ENCODE peak calls at places on chromosome 2, in four cellular contexts. V, D, P and T are unnamed samples.

GRCh38 chr2:133177196-133177595 is 391.1 kb downstream of the NCKAP5 start:
- DNase-seq in P (no peak), D (no peak), V (no peak), T (no peak)

GRCh38 chr2:237471457-237472186 is 15.4 kb upstream of the MLPH start:
- DNase-seq in P (peak; percentile 79), D (no peak), V (peak; percentile 78), T (no peak)

GRCh38 chr2:105140237-105140568 is 101.3 kb upstream of the GPR45 start:
- DNase-seq in P (no peak), D (no peak), V (no peak), T (no peak)

GRCh38 chr2:222939208-222939846 is 78.5 kb downstream of the ACSL3 start:
- DNase-seq in V (no peak), D (no peak), P (peak; percentile 70), T (no peak)

GRCh38 chr2:134275058-134275862 is 21.4 kb downstream of the MGAT5 start:
- DNase-seq in P (no peak), V (no peak), D (no peak), T (no peak)

GRCh38 chr2:64914735-64915509 is 74.3 kb upstream of the SLC1A4 start:
- DNase-seq in V (no peak), P (no peak), D (no peak), T (no peak)

GRCh38 chr2:47065771-47066380 is 89.2 kb downstream of the STPG4 start:
- DNase-seq in V (no peak), D (no peak), P (no peak), T (peak; percentile 79)

GRCh38 chr2:9347411-9347853 is 75.9 kb downstream of the ITGB1BP1 start:
- DNase-seq in D (peak; percentile 76), V (no peak), P (peak; percentile 74), T (no peak)

GRCh38 chr2:74008761-74009395 is 24.2 kb downstream of the TET3 start:
- DNase-seq in D (no peak), V (no peak), P (no peak), T (no peak)

GRCh38 chr2:219523031-219523671 is 8.9 kb downstream of the ASIC4 start:
- DNase-seq in D (no peak), P (no peak), V (no peak), T (no peak)

GRCh38 chr2:36271266-36271665 is 84.3 kb upstream of the CRIM1 start:
- DNase-seq in P (no peak), D (no peak), V (no peak), T (no peak)

GRCh38 chr2:167345559-167345958 is 457.3 kb downstream of the XIRP2 start:
- DNase-seq in D (no peak), P (no peak), V (no peak), T (no peak)

GRCh38 chr2:30382995-30383394 is 64.1 kb upstream of the LCLAT1 start:
- DNase-seq in V (no peak), P (no peak), D (no peak), T (no peak)

GRCh38 chr2:109217362-109218086 is 88.5 kb downstream of the SH3RF3 start:
- DNase-seq in D (no peak), V (no peak), P (no peak), T (no peak)

GRCh38 chr2:203706403-203706802 is at the start of gene CD28:
- DNase-seq in D (peak; percentile 87), P (peak; percentile 59), V (no peak), T (no peak)

GRCh38 chr2:238075397-238075796 is 14.6 kb downstream of the SCLY start:
- DNase-seq in D (no peak), P (no peak), V (no peak), T (no peak)

GRCh38 chr2:175399326-175399725 is 217.8 kb upstream of the ATP5MC3 start:
- DNase-seq in D (no peak), P (no peak), V (no peak), T (no peak)

GRCh38 chr2:40251146-40251545 is 200.7 kb downstream of the SLC8A1 start:
- DNase-seq in P (no peak), V (no peak), D (no peak), T (no peak)

GRCh38 chr2:201854221-201854801 is 48.0 kb downstream of the CDK15 start:
- DNase-seq in V (no peak), P (no peak), D (no peak), T (peak; percentile 75)

GRCh38 chr2:49858113-49858490 is 703.8 kb upstream of the FSHR start:
- DNase-seq in V (no peak), P (no peak), D (no peak), T (no peak)

GRCh38 chr2:155223781-155224406 is 525.4 kb downstream of the KCNJ3 start:
- DNase-seq in P (no peak), V (no peak), D (no peak), T (no peak)

GRCh38 chr2:162989507-162989906 is 150.9 kb upstream of the KCNH7 start:
- DNase-seq in D (no peak), V (no peak), P (no peak), T (no peak)

GRCh38 chr2:98852903-98853302 is 83.1 kb downstream of the CRACDL start:
- DNase-seq in P (no peak), V (no peak), D (no peak), T (no peak)

GRCh38 chr2:234555616-234556249 is 58.9 kb upstream of the ARL4C start:
- DNase-seq in P (no peak), D (no peak), V (no peak), T (no peak)

GRCh38 chr2:19901201-19901457 is 654 bp downstream of the TTC32 start:
- DNase-seq in D (peak; percentile 56), P (no peak), V (no peak), T (no peak)

GRCh38 chr2:216660496-216660895 is 27.3 kb downstream of the IGFBP2 start:
- DNase-seq in V (no peak), P (no peak), D (peak; percentile 31), T (no peak)

GRCh38 chr2:216659301-216659700 is 26.1 kb downstream of the IGFBP2 start:
- DNase-seq in D (peak; percentile 22), P (no peak), V (no peak), T (no peak)

GRCh38 chr2:216657086-216657855 is 24.1 kb downstream of the IGFBP2 start:
- DNase-seq in V (no peak), P (no peak), D (peak; percentile 61), T (no peak)

GRCh38 chr2:216657963-216658362 is 24.7 kb downstream of the IGFBP2 start:
- DNase-seq in D (no peak), P (no peak), V (no peak), T (no peak)

GRCh38 chr2:216658702-216659231 is 25.5 kb downstream of the IGFBP2 start:
- DNase-seq in V (no peak), P (no peak), D (no peak), T (no peak)
- H3K36me3 ChIP-seq in V (no peaks in the 10 kb centered on the region), P (peaks cover 24% of the 10 kb centered on the region), D (peaks cover 2% of the 10 kb centered on the region), T (no peaks in the 10 kb centered on the region)

DNA sequence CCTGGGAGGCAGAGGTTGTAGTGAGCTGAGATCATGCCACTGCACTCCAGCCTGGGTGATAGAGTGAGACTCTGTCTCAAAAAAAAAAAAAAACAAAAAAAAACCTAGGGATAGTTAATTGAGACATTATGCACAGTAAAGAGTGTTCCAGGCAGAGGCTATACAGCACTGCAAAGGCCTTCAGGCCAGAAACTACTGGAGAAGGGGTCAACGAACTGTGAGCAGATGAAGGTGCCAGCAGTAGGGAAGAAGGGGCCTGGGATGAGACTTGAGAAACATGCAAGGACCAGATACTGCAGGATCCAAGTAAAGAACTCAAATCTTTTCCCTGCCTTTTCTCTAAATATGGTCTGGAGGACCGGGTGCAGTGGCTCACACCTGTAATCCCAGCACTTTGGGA is 26.0 kb upstream of the PCBP1 start:
- DNase-seq in V (no peak), P (no peak), D (no peak), T (no peak)
- H3K36me3 ChIP-seq in V (peaks cover 97% of the 10 kb centered on the region), P (peaks cover 90% of the 10 kb centered on the region), D (peaks cover 2% of the 10 kb centered on the region), T (peaks cover 4% of the 10 kb centered on the region)

GRCh38 chr2:211027976-211028375 is 471.6 kb downstream of the CPS1 start:
- DNase-seq in P (no peak), V (no peak), D (no peak), T (no peak)

DNA sequence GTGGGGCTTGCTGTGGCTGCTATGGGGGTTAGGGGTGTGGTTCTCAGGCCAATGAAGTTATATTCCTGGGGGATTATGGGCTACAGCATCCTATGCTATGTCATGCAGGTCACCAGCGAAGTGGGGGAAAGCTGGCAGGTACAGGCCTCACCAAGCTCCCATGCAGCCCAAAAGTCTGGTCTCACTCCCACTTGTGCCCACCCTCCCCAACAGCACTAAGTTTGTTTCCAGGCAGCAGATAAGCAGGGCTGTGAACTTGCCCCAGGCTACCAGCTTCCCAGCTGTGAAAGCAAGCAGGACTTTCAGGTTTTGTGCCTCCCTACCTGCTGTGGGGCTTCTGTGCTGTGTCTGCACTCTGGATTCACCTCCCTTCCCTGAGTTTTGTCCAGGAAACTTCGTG is 469.7 kb downstream of the CPS1 start:
- DNase-seq in P (no peak), D (no peak), V (no peak), T (no peak)
- H3K36me3 ChIP-seq in P (no peaks in the 10 kb centered on the region), D (no peaks in the 10 kb centered on the region), V (no peaks in the 10 kb centered on the region), T (no peaks in the 10 kb centered on the region)

GRCh38 chr2:11788725-11789124 is 42.3 kb downstream of the LPIN1 start:
- DNase-seq in V (no peak), D (no peak), P (no peak), T (no peak)

GRCh38 chr2:11787991-11788390 is 41.6 kb downstream of the LPIN1 start:
- DNase-seq in D (no peak), V (no peak), P (no peak), T (no peak)

GRCh38 chr2:11786592-11786991 is 40.2 kb downstream of the LPIN1 start:
- DNase-seq in V (no peak), P (no peak), D (no peak), T (no peak)

GRCh38 chr2:11789243-11789642 is 42.8 kb downstream of the LPIN1 start:
- DNase-seq in P (no peak), D (no peak), V (no peak), T (no peak)

DNA sequence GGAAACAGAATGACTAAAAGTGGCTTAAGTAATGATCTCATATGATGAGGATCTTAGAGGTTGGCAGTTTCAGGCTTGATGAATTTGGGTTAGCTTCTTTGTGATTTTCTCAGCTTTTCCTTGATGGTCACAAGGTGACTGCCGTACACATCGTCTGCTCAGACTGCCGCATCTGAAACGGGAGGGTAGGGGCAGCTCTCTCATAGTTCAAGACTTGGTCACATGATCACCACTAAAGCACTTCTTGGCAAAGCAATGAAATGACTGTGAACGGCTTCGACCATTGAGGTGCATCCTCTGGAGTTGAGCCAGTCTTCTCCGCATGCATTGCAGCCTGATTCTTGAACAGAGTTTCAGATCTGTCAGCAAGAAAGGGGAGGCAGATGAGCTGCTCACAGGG is 43.8 kb downstream of the LPIN1 start:
- DNase-seq in D (no peak), V (no peak), P (no peak), T (no peak)
- H3K36me3 ChIP-seq in D (peaks cover 18% of the 10 kb centered on the region), V (peaks cover 98% of the 10 kb centered on the region), P (peaks cover 100% of the 10 kb centered on the region), T (peaks cover 55% of the 10 kb centered on the region)

GRCh38 chr2:215413974-215414373 is 21.9 kb downstream of the FN1 start:
- DNase-seq in V (no peak), P (no peak), D (no peak), T (no peak)
- H3K36me3 ChIP-seq in V (peaks cover 61% of the 10 kb centered on the region), P (peaks cover 10% of the 10 kb centered on the region), D (peaks cover 13% of the 10 kb centered on the region), T (peaks cover 25% of the 10 kb centered on the region)

GRCh38 chr2:60569680-60570111 is 16.2 kb upstream of the BCL11A start:
- DNase-seq in V (no peak), D (no peak), P (no peak), T (no peak)

GRCh38 chr2:60570281-60570680 is 16.8 kb upstream of the BCL11A start:
- DNase-seq in V (no peak), D (no peak), P (no peak), T (no peak)

GRCh38 chr2:60567919-60568874 is 14.7 kb upstream of the BCL11A start:
- DNase-seq in D (no peak), P (no peak), V (no peak), T (no peak)

GRCh38 chr2:60565472-60565871 is 12.0 kb upstream of the BCL11A start:
- DNase-seq in P (no peak), D (no peak), V (no peak), T (no peak)

GRCh38 chr2:60567092-60567491 is 13.6 kb upstream of the BCL11A start:
- DNase-seq in V (no peak), P (no peak), D (no peak), T (no peak)
- H3K36me3 ChIP-seq in V (no peaks in the 10 kb centered on the region), P (no peaks in the 10 kb centered on the region), D (no peaks in the 10 kb centered on the region), T (no peaks in the 10 kb centered on the region)